ENCODE peak calls at places on chromosomes 6 and 20, in four cellular contexts. T is sigmoid colon, U is breast epithelium, C is prostate gland. S is an unnamed sample. For H3K9me3, the result is how much of the 10 kb centered on the place peaks cover.

GRCh38 chr6:20403766-20404640 is 2.3 kb downstream of the E2F3 start:
- DNase-seq in T (no peak), U (no peak), C (no peak), S (no peak)

GRCh38 chr20:37915800-37916570 is 13.1 kb downstream of the VSTM2L start:
- DNase-seq in T (no peak), U (no peak), C (no peak), S (no peak)

GRCh38 chr6:111263837-111264236 is 176.5 kb downstream of the SLC16A10 start:
- DNase-seq in T (no peak), U (no peak), C (no peak), S (peak)

GRCh38 chr6:85390105-85390728 is 59.7 kb upstream of the NT5E start:
- DNase-seq in T (no peak), U (no peak), C (no peak), S (no peak)

GRCh38 chr6:10954590-10955010 is 67.7 kb downstream of the SYCP2L start:
- DNase-seq in T (no peak), U (peak), C (peak), S (peak)

GRCh38 chr6:452301-453067 is 60.9 kb downstream of the IRF4 start:
- DNase-seq in T (no peak), U (no peak), C (no peak), S (no peak)

GRCh38 chr6:124512431-124512830 is 449.8 kb upstream of the RNF217 start:
- DNase-seq in T (no peak), U (no peak), C (no peak), S (no peak)

GRCh38 chr20:16944753-16945152 is 196.6 kb downstream of the OTOR start:
- DNase-seq in T (no peak), U (no peak), C (no peak), S (no peak)

GRCh38 chr20:25286917-25287316 is 39.0 kb downstream of the PYGB start:
- DNase-seq in T (peak), U (peak), C (no peak), S (peak)

GRCh38 chr20:2578430-2579192 is 42.2 kb downstream of the TMC2 start:
- DNase-seq in T (no peak), U (no peak), C (no peak), S (no peak)

DNA sequence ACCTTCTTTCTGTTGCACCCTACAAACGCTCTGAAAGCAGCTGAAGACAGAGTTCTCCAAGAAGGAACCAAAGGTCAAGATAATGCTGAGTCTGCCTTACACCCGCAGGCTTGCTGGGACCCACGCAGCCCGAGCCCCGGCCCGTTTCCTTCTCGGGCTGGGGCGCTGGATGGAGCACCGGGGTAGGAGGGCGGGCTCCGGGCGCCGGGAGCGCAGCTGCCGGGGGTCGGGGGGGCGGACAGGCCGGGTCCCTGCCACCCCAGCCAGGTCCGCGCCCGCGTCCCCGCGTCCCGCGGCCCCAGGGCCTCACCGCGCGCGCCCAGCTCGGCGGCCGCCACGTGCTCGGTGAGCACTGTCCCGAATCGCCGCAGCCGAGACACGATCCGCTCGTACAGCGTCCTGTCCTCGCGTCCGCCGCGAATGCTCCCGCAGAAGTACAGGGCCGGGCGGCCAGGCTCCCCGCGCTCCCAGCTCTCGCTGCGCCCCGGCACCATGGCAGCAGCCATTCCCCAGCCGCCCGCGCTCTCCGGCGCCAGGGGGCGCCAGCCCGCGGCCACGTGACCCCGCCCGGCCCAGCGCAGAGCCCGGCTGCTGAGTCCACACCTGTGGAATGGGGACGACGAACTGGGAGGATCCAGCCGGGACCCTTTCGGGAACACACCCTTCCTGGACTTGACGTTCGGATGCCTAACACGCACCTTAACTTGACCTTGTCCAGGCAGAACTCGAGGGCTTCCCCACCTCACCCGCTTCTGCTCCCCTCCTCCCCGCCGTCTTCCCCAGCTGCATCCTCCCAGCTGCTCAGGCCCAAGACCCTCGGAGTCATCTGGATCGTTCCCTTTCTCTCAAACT is at the start of gene DNPH1:
- DNase-seq in T (peak), U (peak), C (peak), S (peak)
- TF ChIP-seq POLR2A in T (no peak), U (no peak), C (peak), S (no peak)

DNA sequence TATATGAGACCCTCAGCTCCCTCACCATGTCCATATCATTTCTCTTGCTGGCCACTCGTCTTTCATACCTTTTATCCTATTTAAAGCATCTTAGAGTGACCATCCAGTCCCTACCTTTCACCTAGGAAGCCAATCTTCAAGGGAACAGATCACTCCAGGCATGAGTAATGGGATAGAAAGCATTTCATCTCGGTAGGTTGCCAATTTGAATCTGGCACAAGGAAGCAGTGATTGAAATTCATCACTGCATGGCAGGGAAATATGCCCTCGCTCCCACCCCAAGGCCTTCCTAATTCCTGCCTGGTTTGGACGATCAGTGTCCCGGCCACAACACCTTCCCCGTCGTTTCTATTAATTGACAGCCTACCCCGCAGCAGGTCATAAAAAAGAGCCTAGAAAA is 150.5 kb downstream of the CFAP61 start:
- DNase-seq in T (no peak), U (no peak), C (no peak), S (no peak)
- H3K9me3 ChIP-seq in T (under half), U (under half), C (under half), S (under half)

GRCh38 chr6:5116243-5116991 is 31.3 kb downstream of the PPP1R3G start:
- DNase-seq in T (no peak), U (no peak), C (no peak), S (no peak)

GRCh38 chr6:5121479-5121878 is 36.3 kb downstream of the PPP1R3G start:
- DNase-seq in T (no peak), U (no peak), C (no peak), S (peak)

GRCh38 chr6:5120011-5120410 is 34.9 kb downstream of the PPP1R3G start:
- DNase-seq in T (no peak), U (no peak), C (no peak), S (no peak)

GRCh38 chr6:5121956-5122355 is 36.8 kb downstream of the PPP1R3G start:
- DNase-seq in T (no peak), U (no peak), C (no peak), S (no peak)

GRCh38 chr6:5119090-5119951 is 34.2 kb downstream of the PPP1R3G start:
- DNase-seq in T (no peak), U (no peak), C (no peak), S (no peak)
- TF ChIP-seq POLR2A in T (no peak), U (no peak), C (no peak), S (no peak)

GRCh38 chr6:46947497-46947896 is 25.8 kb upstream of the ADGRF5 start:
- DNase-seq in T (no peak), U (no peak), C (no peak), S (no peak)
- H3K9me3 ChIP-seq in T (under half), U (under half), C (under half), S (under half)

DNA sequence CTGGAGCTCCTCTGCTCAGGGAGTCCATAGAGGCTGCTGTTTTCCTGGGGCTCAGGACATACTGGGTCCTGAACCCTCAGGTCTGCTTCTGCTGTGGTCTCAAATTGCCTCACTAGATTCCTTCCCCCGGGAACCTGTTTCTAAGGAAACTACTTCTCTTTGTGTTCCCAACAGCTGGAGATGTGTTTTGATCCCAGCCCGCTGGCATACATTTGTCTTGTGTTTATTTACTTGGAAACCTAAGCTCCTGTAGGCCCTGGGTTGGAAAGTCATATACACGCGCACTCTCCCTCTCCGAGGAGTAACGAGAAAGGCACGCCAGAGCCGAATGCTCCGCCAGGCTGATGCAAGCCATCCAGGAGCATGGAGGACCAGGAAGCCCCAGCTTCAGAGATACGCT is 222.8 kb downstream of the UST start:
- DNase-seq in T (peak), U (no peak), C (no peak), S (no peak)
- TF ChIP-seq POLR2A in T (no peak), U (no peak), C (no peak), S (no peak)

GRCh38 chr20:62117362-62117646 is 5.0 kb upstream of the LSM14B start:
- DNase-seq in T (no peak), U (no peak), C (no peak), S (no peak)

GRCh38 chr20:62116558-62117361 is 5.5 kb upstream of the LSM14B start:
- DNase-seq in T (no peak), U (no peak), C (no peak), S (no peak)

GRCh38 chr20:62112368-62112767 is 9.9 kb upstream of the LSM14B start:
- DNase-seq in T (no peak), U (no peak), C (no peak), S (no peak)

GRCh38 chr20:62117658-62118057 is 4.6 kb upstream of the LSM14B start:
- DNase-seq in T (no peak), U (no peak), C (no peak), S (no peak)

DNA sequence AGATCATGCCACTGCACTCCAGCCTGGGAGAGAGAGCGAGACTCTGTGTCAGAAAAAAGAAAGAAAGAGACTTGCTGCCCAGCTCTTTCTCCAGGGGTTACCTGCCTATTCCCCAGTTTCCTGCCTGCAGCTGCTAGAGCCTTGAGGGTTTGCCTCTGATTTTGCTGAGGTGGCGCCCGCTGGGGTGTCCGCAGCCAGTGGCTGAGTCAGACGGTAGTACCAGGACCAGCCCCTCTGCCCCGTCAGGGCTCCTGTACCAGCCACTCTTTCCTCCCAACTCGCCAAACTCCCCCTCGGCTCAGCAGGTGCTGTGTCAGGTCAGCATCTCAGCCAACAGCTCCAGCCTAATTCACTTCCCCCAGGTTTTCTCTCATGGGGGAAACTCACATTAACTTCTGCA is 7.4 kb upstream of the LSM14B start:
- DNase-seq in T (no peak), U (no peak), C (no peak), S (no peak)
- H3K9me3 ChIP-seq in T (under half), U (under half), C (under half), S (under half)